ENCODE peak calls at places on chromosomes 13 and 19, in six cellular contexts. R is stimulated activated CD4-positive, alpha-beta T cell treated with anti-CD3 and anti-CD28 coated beads, Interleukin-2, amount 100 ng/mL, for 48 hours; I is stromal cell of bone marrow; U is effector CD4-positive, alpha-beta T cell; T is activated CD8-positive, alpha-beta T cell treated with anti-CD3 and anti-CD28 coated beads, Interleukin-2, amount 10 ng/mL, durations not matched to agents 7 days and 5 days; F is C1 segment of cervical spinal cord. J is an unnamed sample.

GRCh38 chr19:17302391-17303166 is 646 bp downstream of the ABHD8 start:
- DNase-seq in R (no peak), I (no peak), U (no peak), T (no peak), F (no peak), J (no peak)

GRCh38 chr19:50341091-50341564 is 12.0 kb upstream of the KCNC3 start:
- DNase-seq in R (no peak), I (no peak), U (no peak), T (no peak), F (no peak), J (no peak)

GRCh38 chr13:28099396-28100148 is 804 bp downstream of the FLT3 start:
- DNase-seq in R (no peak), I (no peak), U (no peak), T (no peak), F (no peak), J (no peak)

GRCh38 chr13:40215311-40215710 is 451.1 kb downstream of the FOXO1 start:
- DNase-seq in R (no peak), I (no peak), U (no peak), T (no peak), F (no peak), J (no peak)

GRCh38 chr13:103275708-103276107 is 209.5 kb upstream of the SLC10A2 start:
- DNase-seq in R (no peak), I (no peak), U (no peak), T (no peak), F (no peak), J (no peak)

GRCh38 chr13:20525601-20526544 is at the start of gene CRYL1:
- DNase-seq in R (peak), I (peak), U (peak), T (peak), F (peak), J (peak)

GRCh38 chr19:19022380-19022961 is 10.8 kb downstream of the SUGP2 start:
- DNase-seq in R (no peak), I (no peak), U (no peak), T (no peak), F (no peak), J (no peak)

GRCh38 chr19:33300016-33300981 is 2.0 kb downstream of the CEBPA start:
- DNase-seq in R (no peak), I (no peak), U (no peak), T (no peak), F (no peak), J (no peak)

GRCh38 chr13:99380921-99381645 is 73.9 kb upstream of the GPR183 start:
- DNase-seq in R (peak), I (no peak), U (peak), T (peak), F (no peak), J (no peak)

GRCh38 chr19:14775855-14776254 is 2.5 kb downstream of the ADGRE2 start:
- DNase-seq in R (no peak), I (no peak), U (no peak), T (no peak), F (no peak), J (no peak)

GRCh38 chr19:38769635-38770211 is 3.6 kb downstream of the LGALS7 start:
- DNase-seq in R (peak), I (peak), U (peak), T (peak), F (peak), J (peak)

GRCh38 chr19:53537523-53538377 is at the start of gene ZNF331:
- DNase-seq in R (peak), I (peak), U (peak), T (peak), F (peak), J (no peak)

GRCh38 chr19:1252221-1252817 is 3.9 kb downstream of the MIDN start:
- DNase-seq in R (no peak), I (peak), U (peak), T (peak), F (peak), J (no peak)

GRCh38 chr13:35549481-35549880 is 73.0 kb upstream of the MAB21L1 start:
- DNase-seq in R (no peak), I (peak), U (no peak), T (no peak), F (no peak), J (no peak)

GRCh38 chr19:17447704-17448189 is 721 bp downstream of the TMEM221 start:
- DNase-seq in R (no peak), I (no peak), U (no peak), T (no peak), F (no peak), J (no peak)

GRCh38 chr13:86601351-86601750 is 802.1 kb upstream of the SLITRK6 start:
- DNase-seq in R (no peak), I (no peak), U (no peak), T (no peak), F (no peak), J (no peak)

GRCh38 chr19:15282311-15282705 is 50.0 kb downstream of the BRD4 start:
- DNase-seq in R (no peak), I (no peak), U (no peak), T (no peak), F (no peak), J (no peak)

GRCh38 chr13:51221108-51221507 is 1.1 kb upstream of the FAM124A start:
- DNase-seq in R (no peak), I (no peak), U (no peak), T (no peak), F (no peak), J (no peak)

GRCh38 chr13:96460571-96460970 is 370.7 kb downstream of the HS6ST3 start:
- DNase-seq in R (no peak), I (no peak), U (no peak), T (no peak), F (no peak), J (no peak)

GRCh38 chr13:24497742-24498141 is 14.8 kb downstream of the PARP4 start:
- DNase-seq in R (no peak), I (no peak), U (no peak), T (no peak), F (no peak), J (no peak)

GRCh38 chr13:43368003-43368402 is 344.6 kb downstream of the DNAJC15 start:
- DNase-seq in R (no peak), I (no peak), U (no peak), T (no peak), F (no peak), J (no peak)

GRCh38 chr19:2974342-2974932 is 2.9 kb upstream of the TLE6 start:
- DNase-seq in R (no peak), I (no peak), U (no peak), T (no peak), F (no peak), J (no peak)